ENCODE peak calls at places on chromosome 15, in nine cellular contexts. One of them, this sample, is unnamed.

GRCh38 chr15:33043636-33044035 is 150.9 kb downstream of the FMN1 start:
- DNase-seq in SHP77: no peak
- DNase-seq in colonic mucosa: no peak
- DNase-seq in hippocampal formation: no peak
- DNase-seq in NCI-H69: no peak
- DNase-seq in AG08395: no peak
- DNase-seq in 8988T: no peak
- DNase-seq in A172: no peak
- DNase-seq in GM12865: no peak
- DNase-seq in this sample: no peak

GRCh38 chr15:69668963-69669362 is 216.3 kb downstream of the RPLP1 start:
- DNase-seq in SHP77: no peak
- DNase-seq in colonic mucosa: no peak
- DNase-seq in hippocampal formation: no peak
- DNase-seq in NCI-H69: no peak
- DNase-seq in AG08395: no peak
- DNase-seq in 8988T: no peak
- DNase-seq in A172: no peak
- DNase-seq in GM12865: peak
- DNase-seq in this sample: peak

GRCh38 chr15:75153084-75153483 is 48.6 kb upstream of the C15orf39 start:
- DNase-seq in SHP77: no peak
- DNase-seq in colonic mucosa: no peak
- DNase-seq in hippocampal formation: no peak
- DNase-seq in NCI-H69: no peak
- DNase-seq in AG08395: peak
- DNase-seq in 8988T: no peak
- DNase-seq in A172: peak
- DNase-seq in GM12865: peak
- DNase-seq in this sample: no peak

GRCh38 chr15:74245342-74245931 is 9.3 kb downstream of the CCDC33 start:
- DNase-seq in SHP77: peak
- DNase-seq in colonic mucosa: no peak
- DNase-seq in hippocampal formation: peak
- DNase-seq in NCI-H69: peak
- DNase-seq in AG08395: no peak
- DNase-seq in 8988T: no peak
- DNase-seq in A172: no peak
- DNase-seq in GM12865: peak
- DNase-seq in this sample: no peak

GRCh38 chr15:23022156-23022555 is 17.2 kb downstream of the TUBGCP5 start:
- DNase-seq in SHP77: no peak
- DNase-seq in colonic mucosa: no peak
- DNase-seq in hippocampal formation: no peak
- DNase-seq in NCI-H69: no peak
- DNase-seq in AG08395: no peak
- DNase-seq in 8988T: no peak
- DNase-seq in A172: no peak
- DNase-seq in GM12865: no peak
- DNase-seq in this sample: no peak

GRCh38 chr15:48855501-48856440 is 22.2 kb upstream of the EID1 start:
- DNase-seq in SHP77: no peak
- DNase-seq in colonic mucosa: peak
- DNase-seq in hippocampal formation: peak
- DNase-seq in NCI-H69: peak
- DNase-seq in AG08395: peak
- DNase-seq in 8988T: no peak
- DNase-seq in A172: peak
- DNase-seq in GM12865: no peak
- DNase-seq in this sample: no peak

GRCh38 chr15:43330780-43331086 is 360 bp upstream of the LCMT2 start:
- DNase-seq in SHP77: no peak
- DNase-seq in colonic mucosa: no peak
- DNase-seq in hippocampal formation: no peak
- DNase-seq in NCI-H69: no peak
- DNase-seq in AG08395: no peak
- DNase-seq in 8988T: no peak
- DNase-seq in A172: no peak
- DNase-seq in GM12865: no peak
- DNase-seq in this sample: no peak

GRCh38 chr15:48681274-48681840 is 35.8 kb upstream of the FBN1 start:
- DNase-seq in SHP77: no peak
- DNase-seq in colonic mucosa: no peak
- DNase-seq in hippocampal formation: no peak
- DNase-seq in NCI-H69: peak
- DNase-seq in AG08395: peak
- DNase-seq in 8988T: no peak
- DNase-seq in A172: no peak
- DNase-seq in GM12865: no peak
- DNase-seq in this sample: no peak

GRCh38 chr15:58109419-58109818 is 28.8 kb upstream of the AQP9 start:
- DNase-seq in SHP77: no peak
- DNase-seq in colonic mucosa: no peak
- DNase-seq in hippocampal formation: no peak
- DNase-seq in NCI-H69: no peak
- DNase-seq in AG08395: no peak
- DNase-seq in 8988T: no peak
- DNase-seq in A172: no peak
- DNase-seq in GM12865: no peak
- DNase-seq in this sample: no peak

GRCh38 chr15:27816790-27817189 is 282.3 kb downstream of the OCA2 start:
- DNase-seq in SHP77: no peak
- DNase-seq in colonic mucosa: no peak
- DNase-seq in hippocampal formation: no peak
- DNase-seq in NCI-H69: no peak
- DNase-seq in AG08395: no peak
- DNase-seq in 8988T: no peak
- DNase-seq in A172: no peak
- DNase-seq in GM12865: no peak
- DNase-seq in this sample: no peak

This sample was measured in MM.1S.